ENCODE peak calls at places on chromosomes 12 and 14, in seven cellular contexts. C, U, I, D, H, T and J are unnamed samples.

GRCh38 chr14:94079891-94080605 is 954 bp downstream of the DDX24 start:
- DNase-seq in D (no peak), U (no peak), H (no peak), C (no peak), T (no peak), I (no peak), J (no peak)

GRCh38 chr12:106840217-106840616 is 65.7 kb downstream of the RIC8B start:
- DNase-seq in C (no peak), U (no peak), T (no peak), I (no peak), H (no peak), D (no peak), J (no peak)

GRCh38 chr12:78959556-78959955 is 95.0 kb downstream of the SYT1 start:
- DNase-seq in I (no peak), U (no peak), H (no peak), T (no peak), D (no peak), C (no peak), J (no peak)

GRCh38 chr12:52381206-52381605 is 4.2 kb downstream of the KRT84 start:
- DNase-seq in C (no peak), H (no peak), U (no peak), T (no peak), D (no peak), I (no peak), J (no peak)

GRCh38 chr12:57416039-57416996 is 14.5 kb downstream of the R3HDM2 start:
- DNase-seq in I (no peak), D (no peak), H (no peak), U (no peak), C (no peak), T (no peak), J (no peak)

GRCh38 chr12:30278401-30278800 is 417.3 kb downstream of the IPO8 start:
- DNase-seq in I (no peak), U (no peak), D (no peak), C (no peak), T (no peak), H (no peak), J (no peak)

GRCh38 chr12:27965411-27965810 is 7.1 kb downstream of the PTHLH start:
- DNase-seq in D (no peak), T (no peak), I (no peak), H (no peak), U (no peak), C (no peak), J (no peak)

GRCh38 chr14:55102141-55102547 is 26.9 kb upstream of the LGALS3 start:
- DNase-seq in U (peak; percentile 94), D (peak; percentile 11), T (peak; percentile 90), C (no peak), H (peak; percentile 71), I (no peak), J (peak; percentile 55)

GRCh38 chr12:86860804-86861203 is 604.6 kb upstream of the MGAT4C start:
- DNase-seq in T (no peak), C (no peak), U (no peak), H (no peak), I (no peak), D (no peak), J (no peak)

GRCh38 chr14:105249175-105250007 is 1.1 kb downstream of the BTBD6 start:
- DNase-seq in C (no peak), U (peak; percentile 11), I (no peak), T (no peak), D (no peak), H (peak; percentile 51), J (no peak)

GRCh38 chr12:99479149-99479548 is 168.4 kb upstream of the GARIN6 start:
- DNase-seq in I (no peak), D (no peak), T (no peak), C (no peak), U (no peak), H (no peak), J (no peak)

GRCh38 chr12:131112690-131113290 is 159.1 kb downstream of the ADGRD1 start:
- DNase-seq in I (no peak), D (no peak), H (no peak), U (no peak), T (no peak), C (no peak), J (no peak)

GRCh38 chr12:108273217-108273616 is 65.9 kb downstream of the CMKLR1 start:
- DNase-seq in T (no peak), D (no peak), U (no peak), C (no peak), H (no peak), I (no peak), J (no peak)

GRCh38 chr12:122182887-122183587 is at the start of gene LRRC43:
- DNase-seq in I (peak; percentile 33), C (no peak), H (peak; percentile 37), T (no peak), D (peak; percentile 33), U (no peak), J (no peak)

GRCh38 chr12:27083861-27084271 is 1.5 kb upstream of the C12orf71 start:
- DNase-seq in D (no peak), T (no peak), I (no peak), C (no peak), H (no peak), U (no peak), J (no peak)

GRCh38 chr14:61486930-61487495 is 165.6 kb downstream of the PRKCH start:
- DNase-seq in T (no peak), D (no peak), C (no peak), I (no peak), U (no peak), H (no peak), J (no peak)

GRCh38 chr14:100408350-100409015 is 85.3 kb downstream of the SLC25A47 start:
- DNase-seq in I (no peak), H (no peak), U (no peak), T (no peak), D (no peak), C (no peak), J (no peak)

GRCh38 chr14:20499108-20499507 is 6.2 kb upstream of the RNASE10 start:
- DNase-seq in T (no peak), C (no peak), I (no peak), U (no peak), D (no peak), H (no peak), J (no peak)

GRCh38 chr14:101364503-101365328 is 196.6 kb upstream of the DIO3 start:
- DNase-seq in I (no peak), T (no peak), U (no peak), H (peak; percentile 21), D (no peak), C (no peak), J (no peak)

GRCh38 chr14:26170885-26171284 is 426.9 kb downstream of the NOVA1 start:
- DNase-seq in T (no peak), I (no peak), D (no peak), C (no peak), U (no peak), H (no peak), J (no peak)

GRCh38 chr14:31449971-31450610 is 7.2 kb downstream of the DTD2 start:
- DNase-seq in H (no peak), D (no peak), C (no peak), U (peak; percentile 50), I (no peak), T (peak; percentile 27), J (no peak)

GRCh38 chr14:104681689-104682074 is 7.7 kb upstream of the INF2 start:
- DNase-seq in D (no peak), H (peak; percentile 94), T (peak; percentile 63), I (no peak), C (peak; percentile 63), U (no peak), J (no peak)

GRCh38 chr12:92495108-92495507 is 207.7 kb upstream of the PLEKHG7 start:
- DNase-seq in C (no peak), D (no peak), I (no peak), U (no peak), T (no peak), H (no peak), J (no peak)

GRCh38 chr14:49512147-49512551 is 74.0 kb downstream of the RPS29 start:
- DNase-seq in D (no peak), C (no peak), T (peak; percentile 3), U (no peak), I (no peak), H (no peak), J (no peak)

GRCh38 chr12:56161677-56162351 is 3.7 kb downstream of the MYL6 start:
- DNase-seq in D (no peak), T (no peak), C (no peak), U (no peak), H (no peak), I (no peak), J (no peak)

GRCh38 chr14:100239200-100239839 is 376 bp downstream of the YY1 start:
- DNase-seq in H (peak; percentile 45), I (no peak), U (no peak), C (no peak), D (peak; percentile 23), T (no peak), J (no peak)

GRCh38 chr12:64256166-64256800 is 34.2 kb upstream of the KICS2 start:
- DNase-seq in H (peak; percentile 55), D (no peak), U (peak; percentile 61), I (no peak), C (no peak), T (peak; percentile 53), J (peak; percentile 43)

GRCh38 chr12:6030081-6030480 is 85.0 kb upstream of the ANO2 start:
- DNase-seq in I (no peak), C (no peak), D (no peak), T (no peak), H (no peak), U (no peak), J (no peak)

GRCh38 chr14:41605550-41606248 is 977 bp upstream of the LRFN5 start:
- DNase-seq in T (no peak), C (no peak), U (no peak), H (no peak), D (no peak), I (no peak), J (no peak)

GRCh38 chr12:96197503-96198272 is 3.5 kb downstream of the ELK3 start:
- DNase-seq in U (no peak), D (no peak), I (no peak), H (no peak), C (no peak), T (peak; percentile 62), J (no peak)

GRCh38 chr12:125075-125474 is 58.5 kb downstream of the IQSEC3 start:
- DNase-seq in I (no peak), U (no peak), T (no peak), H (no peak), C (no peak), D (no peak), J (no peak)

GRCh38 chr14:57317248-57317833 is 48.6 kb downstream of the AP5M1 start:
- DNase-seq in U (peak; percentile 79), C (peak; percentile 1), I (peak; percentile 40), H (peak; percentile 88), D (peak; percentile 48), T (peak; percentile 70), J (peak; percentile 53)

GRCh38 chr12:89874146-89874545 is 165.5 kb upstream of the ATP2B1 start:
- DNase-seq in C (no peak), T (no peak), H (no peak), I (no peak), U (no peak), D (no peak), J (no peak)

GRCh38 chr14:50798048-50798421 is 32.9 kb downstream of the NIN start:
- DNase-seq in U (peak; percentile 81), T (no peak), C (no peak), I (no peak), D (no peak), H (no peak), J (no peak)

GRCh38 chr12:132290203-132290540 is 39.2 kb downstream of the GALNT9 start:
- DNase-seq in I (no peak), D (no peak), U (no peak), C (no peak), T (no peak), H (no peak), J (no peak)

GRCh38 chr12:105933671-105934665 is 204.8 kb downstream of the NUAK1 start:
- DNase-seq in H (peak; percentile 15), I (no peak), C (no peak), D (no peak), T (peak; percentile 95), U (no peak), J (no peak)

GRCh38 chr12:28830491-28830890 is 318.6 kb upstream of the FAR2 start:
- DNase-seq in I (no peak), T (no peak), C (no peak), D (no peak), H (no peak), U (no peak), J (no peak)

GRCh38 chr14:92783813-92784431 is 10.2 kb upstream of the GOLGA5 start:
- DNase-seq in T (peak; percentile 2), U (peak; percentile 74), D (no peak), H (peak; percentile 86), C (no peak), I (no peak), J (no peak)